ENCODE peak calls at places on chromosomes 1 and 21, in nine cellular contexts. C is astrocyte of the spinal cord; X is endothelial cell of umbilical vein; Y is choroid plexus epithelial cell; F is cardiac fibroblast; Z is upper lobe of left lung; T is BJ; D is CD4-positive, alpha-beta T cell; A is dorsolateral prefrontal cortex. L is an unnamed sample.
A peak's percentile ranks its signal among the peaks of the same experiment; 100 is the strongest.

GRCh38 chr1:180911640-180912161 is 996 bp upstream of the KIAA1614 start:
- DNase-seq in C (peak; percentile 28), X (no peak), Y (peak; percentile 25), F (peak; percentile 40), Z (no peak), T (no peak), D (no peak), A (no peak), L (no peak)

GRCh38 chr1:43850599-43851233 is 82.9 kb upstream of the ARTN start:
- DNase-seq in C (no peak), X (no peak), Y (no peak), F (no peak), Z (no peak), T (no peak), D (no peak), A (no peak), L (no peak)

GRCh38 chr1:196501760-196502428 is 106.3 kb downstream of the KCNT2 start:
- DNase-seq in C (no peak), X (no peak), Y (no peak), F (no peak), Z (no peak), T (no peak), D (no peak), A (no peak), L (no peak)

GRCh38 chr1:228010921-228011320 is 4.1 kb downstream of the WNT3A start:
- DNase-seq in C (no peak), X (no peak), Y (no peak), F (no peak), Z (peak; percentile 23), T (no peak), D (no peak), A (peak; percentile 6), L (no peak)

GRCh38 chr21:25467891-25468290 is 139.4 kb downstream of the MRPL39 start:
- DNase-seq in C (no peak), X (no peak), Y (peak; percentile 5), F (no peak), Z (no peak), T (no peak), D (no peak), A (no peak), L (no peak)

GRCh38 chr1:193262661-193263060 is 76.2 kb upstream of the B3GALT2 start:
- DNase-seq in C (no peak), X (no peak), Y (no peak), F (no peak), Z (no peak), T (no peak), D (no peak), A (no peak), L (no peak)

GRCh38 chr1:56799605-56800398 is 19.4 kb downstream of the FYB2 start:
- DNase-seq in C (peak; percentile 42), X (no peak), Y (no peak), F (peak; percentile 42), Z (no peak), T (peak; percentile 70), D (no peak), A (no peak), L (no peak)

GRCh38 chr1:91741301-91741700 is 144.7 kb downstream of the TGFBR3 start:
- DNase-seq in C (peak; percentile 26), X (no peak), Y (no peak), F (no peak), Z (peak; percentile 21), T (no peak), D (no peak), A (no peak), L (no peak)

GRCh38 chr1:198118136-198118535 is 38.7 kb upstream of the NEK7 start:
- DNase-seq in C (peak; percentile 90), X (peak; percentile 24), Y (peak; percentile 93), F (peak; percentile 96), Z (no peak), T (peak; percentile 85), D (no peak), A (no peak), L (no peak)

GRCh38 chr1:114318951-114319350 is 165.3 kb upstream of the SYT6 start:
- DNase-seq in C (peak; percentile 18), X (no peak), Y (no peak), F (no peak), Z (no peak), T (no peak), D (no peak), A (no peak), L (no peak)

GRCh38 chr1:161013591-161014513 is 7.1 kb downstream of the F11R start:
- DNase-seq in C (no peak), X (peak; percentile 99), Y (peak; percentile 94), F (peak; percentile 98), Z (no peak), T (no peak), D (peak; percentile 60), A (peak; percentile 49), L (peak; percentile 93)

GRCh38 chr1:182133181-182133580 is 71.7 kb upstream of the ZNF648 start:
- DNase-seq in C (no peak), X (no peak), Y (no peak), F (no peak), Z (no peak), T (no peak), D (no peak), A (no peak), L (no peak)

GRCh38 chr1:67937651-67938050 is 104.4 kb upstream of the GNG12 start:
- DNase-seq in C (no peak), X (no peak), Y (peak; percentile 56), F (peak; percentile 47), Z (peak; percentile 56), T (no peak), D (no peak), A (no peak), L (no peak)

GRCh38 chr1:172351761-172352161 is 68.7 kb upstream of the C1orf105 start:
- DNase-seq in C (peak; percentile 68), X (peak; percentile 67), Y (peak; percentile 83), F (peak; percentile 71), Z (no peak), T (no peak), D (no peak), A (no peak), L (no peak)

GRCh38 chr1:70455291-70455690 is 44.2 kb downstream of the CTH start:
- DNase-seq in C (no peak), X (no peak), Y (no peak), F (no peak), Z (no peak), T (no peak), D (no peak), A (no peak), L (no peak)

GRCh38 chr1:3598522-3599285 is 12.6 kb downstream of the MEGF6 start:
- DNase-seq in C (no peak), X (no peak), Y (no peak), F (no peak), Z (peak; percentile 62), T (no peak), D (no peak), A (no peak), L (no peak)

GRCh38 chr1:227270554-227270953 is 47.7 kb downstream of the CDC42BPA start:
- DNase-seq in C (no peak), X (no peak), Y (no peak), F (peak; percentile 17), Z (no peak), T (no peak), D (no peak), A (no peak), L (no peak)

GRCh38 chr21:37149411-37149810 is 76.4 kb downstream of the TTC3 start:
- DNase-seq in C (peak; percentile 39), X (peak; percentile 37), Y (peak; percentile 92), F (peak; percentile 75), Z (no peak), T (peak; percentile 72), D (no peak), A (no peak), L (no peak)

GRCh38 chr1:6348511-6349191 is 44.9 kb downstream of the ACOT7 start:
- DNase-seq in C (peak; percentile 76), X (peak; percentile 75), Y (peak; percentile 16), F (peak; percentile 80), Z (no peak), T (no peak), D (peak; percentile 58), A (no peak), L (no peak)

GRCh38 chr1:151443846-151444790 is 15.2 kb downstream of the POGZ start:
- DNase-seq in C (peak; percentile 84), X (peak; percentile 84), Y (peak; percentile 93), F (peak; percentile 89), Z (no peak), T (peak; percentile 53), D (peak; percentile 61), A (no peak), L (peak; percentile 51)

GRCh38 chr21:15219866-15220265 is 155.1 kb upstream of the NRIP1 start:
- DNase-seq in C (no peak), X (no peak), Y (no peak), F (no peak), Z (no peak), T (no peak), D (no peak), A (no peak), L (no peak)

GRCh38 chr21:24025101-24025500 is 1582.2 kb downstream of the MRPL39 start:
- DNase-seq in C (no peak), X (peak; percentile 11), Y (no peak), F (no peak), Z (no peak), T (no peak), D (no peak), A (no peak), L (no peak)

GRCh38 chr1:152654110-152654509 is 9.1 kb upstream of the LCE2D start:
- DNase-seq in C (peak; percentile 18), X (peak; percentile 53), Y (peak; percentile 38), F (peak; percentile 58), Z (no peak), T (no peak), D (peak; percentile 28), A (no peak), L (no peak)
- TF ChIP-seq CTCF in C (peak; percentile 79), X (peak; percentile 68), Y (peak; percentile 66), F (peak; percentile 75), Z (peak; percentile 16), T (peak; percentile 77), D (peak; percentile 52), A (peak; percentile 64), L (peak; percentile 79)

DNA sequence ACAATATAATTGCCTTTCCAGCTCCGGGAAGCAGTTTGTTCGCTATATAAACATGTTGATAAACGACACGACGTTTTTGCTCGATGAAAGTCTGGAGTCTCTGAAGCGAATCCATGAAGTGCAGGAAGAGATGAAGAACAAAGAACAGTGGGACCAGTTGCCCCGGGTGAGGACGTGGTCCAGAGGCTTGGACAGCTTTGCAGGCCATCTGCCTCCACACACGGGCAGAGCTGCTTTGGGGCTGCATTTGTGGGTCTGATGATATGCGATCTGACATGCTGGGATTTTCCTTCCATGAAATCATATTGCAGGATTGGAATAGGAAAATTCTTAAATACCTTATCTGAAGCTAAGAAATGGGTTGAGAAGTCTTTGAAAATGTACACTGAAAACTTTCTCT is 49.2 kb upstream of the KIF1B start:
- DNase-seq in C (no peak), X (no peak), Y (no peak), F (no peak), Z (no peak), T (no peak), D (no peak), A (peak; percentile 63), L (no peak)
- TF ChIP-seq CTCF in C (no peak), X (no peak), Y (no peak), F (no peak), Z (no peak), T (no peak), D (no peak), A (no peak), L (no peak)

GRCh38 chr1:29396438-29397255 is 160.3 kb downstream of the PTPRU start:
- DNase-seq in C (no peak), X (no peak), Y (peak; percentile 56), F (peak; percentile 38), Z (no peak), T (no peak), D (no peak), A (no peak), L (no peak)
- TF ChIP-seq CTCF in C (peak; percentile 54), X (no peak), Y (peak; percentile 69), F (no peak), Z (no peak), T (peak; percentile 33), D (no peak), A (no peak), L (no peak)

GRCh38 chr1:63073530-63074306 is 248.6 kb upstream of the FOXD3 start:
- DNase-seq in C (no peak), X (no peak), Y (peak; percentile 13), F (peak; percentile 4), Z (peak; percentile 49), T (no peak), D (no peak), A (peak; percentile 31), L (no peak)
- TF ChIP-seq CTCF in C (peak; percentile 34), X (no peak), Y (peak; percentile 44), F (peak; percentile 6), Z (no peak), T (no peak), D (no peak), A (peak; percentile 51), L (no peak)